ENCODE peak calls at places on chromosomes 4 and X, in seven cellular contexts. G is AG08396, O is ELR, K is cardiac fibroblast, L is left cardiac atrium, C is AG08395, W is AG20443. B is an unnamed sample.

GRCh38 chr4:172997217-172997609 is 171.4 kb upstream of the GALNT7 start:
- DNase-seq in G (no peak), O (no peak), K (no peak), L (no peak), C (no peak), W (no peak), B (no peak)

GRCh38 chr4:46992338-46992737 is 1.0 kb downstream of the GABRA4 start:
- DNase-seq in G (no peak), O (no peak), K (no peak), L (no peak), C (no peak), W (no peak), B (no peak)

GRCh38 chr4:43251760-43252317 is 359.3 kb downstream of the GRXCR1 start:
- DNase-seq in G (no peak), O (no peak), K (no peak), L (no peak), C (no peak), W (no peak), B (no peak)

GRCh38 chr4:88022289-88022688 is 14.9 kb downstream of the PKD2 start:
- DNase-seq in G (no peak), O (no peak), K (no peak), L (no peak), C (no peak), W (no peak), B (no peak)

GRCh38 chr4:118797558-118798142 is 38.3 kb downstream of the SEC24D start:
- DNase-seq in G (peak; percentile 25), O (peak; percentile 60), K (peak; percentile 82), L (no peak), C (no peak), W (no peak), B (no peak)

GRCh38 chr4:163148466-163149336 is 18.0 kb downstream of the NAF1 start:
- DNase-seq in G (no peak), O (no peak), K (no peak), L (no peak), C (no peak), W (no peak), B (no peak)

GRCh38 chr4:80186666-80187065 is 10.6 kb upstream of the PRDM8 start:
- DNase-seq in G (no peak), O (no peak), K (no peak), L (no peak), C (no peak), W (no peak), B (no peak)

GRCh38 chrX:70442224-70442623 is 2.4 kb upstream of the DLG3 start:
- DNase-seq in G (no peak), O (no peak), K (no peak), L (no peak), C (no peak), W (no peak), B (no peak)

GRCh38 chr4:6695660-6696581 is 2.2 kb downstream of the S100P start:
- DNase-seq in G (no peak), O (peak; percentile 13), K (no peak), L (no peak), C (no peak), W (no peak), B (peak; percentile 91)

GRCh38 chr4:153204247-153205027 is at the start of gene TRIM2:
- DNase-seq in G (peak; percentile 62), O (no peak), K (peak; percentile 65), L (peak; percentile 74), C (peak; percentile 36), W (peak; percentile 55), B (no peak)

B was measured in T-helper 1 cell.